ENCODE peak calls at places on chromosomes 7 and 10, in seven cellular contexts. G is activated CD4-positive, alpha-beta T cell treated with anti-CD3 and anti-CD28 coated beads for 4 hours; M is mesenchymal stem cell; J is fibroblast of the conjunctiva; Z is EL; N is kidney; T is naive thymus-derived CD8-positive, alpha-beta T cell. A is an unnamed sample.

GRCh38 chr10:97321032-97321806 is 2.1 kb downstream of the FRAT1 start:
- DNase-seq in N (peak), T (no peak), Z (no peak), G (no peak), J (no peak), M (no peak), A (no peak)

GRCh38 chr7:40372031-40372430 is 237.2 kb downstream of the SUGCT start:
- DNase-seq in G (no peak), M (no peak), J (no peak), T (no peak), Z (peak), N (no peak), A (peak)

GRCh38 chr10:110681023-110681681 is 37.0 kb downstream of the RBM20 start:
- DNase-seq in J (no peak), Z (peak), G (peak), N (no peak), T (no peak), M (peak), A (peak)

GRCh38 chr10:88986549-88987242 is 3.9 kb upstream of the FAS start:
- DNase-seq in M (peak), T (no peak), J (no peak), N (no peak), Z (peak), G (no peak), A (peak)

GRCh38 chr10:80468002-80468401 is 13.9 kb downstream of the TSPAN14 start:
- DNase-seq in J (no peak), Z (no peak), N (peak), T (peak), G (peak), M (no peak), A (no peak)

GRCh38 chr10:8438603-8439002 is 384.1 kb downstream of the GATA3 start:
- DNase-seq in T (no peak), N (no peak), J (no peak), G (no peak), Z (no peak), M (no peak), A (no peak)

GRCh38 chr7:19557726-19558470 is 150.9 kb downstream of the POLR1F start:
- DNase-seq in M (no peak), Z (no peak), T (no peak), G (no peak), J (no peak), N (no peak), A (no peak)

GRCh38 chr10:78765726-78766335 is 302.9 kb upstream of the ZMIZ1 start:
- DNase-seq in J (no peak), T (no peak), Z (no peak), G (no peak), N (no peak), M (no peak), A (no peak)